ENCODE peak calls at places on chromosomes 13 and 19, in five cellular contexts. One of them, this sample, is unnamed.

GRCh38 chr13:31201341-31202024 is 1.7 kb downstream of the B3GLCT start:
- DNase-seq in AG10803: peak; percentile 62
- DNase-seq in iPS-NIHi11: no peak
- DNase-seq in AG04449: no peak
- DNase-seq in GM13976: no peak
- DNase-seq in this sample: no peak

GRCh38 chr19:15015946-15016542 is 33.2 kb upstream of the CASP14 start:
- DNase-seq in GM13976: no peak
- DNase-seq in AG10803: no peak
- DNase-seq in iPS-NIHi11: peak; percentile 38
- DNase-seq in AG04449: no peak
- DNase-seq in this sample: no peak

GRCh38 chr13:49683489-49683888 is 7.8 kb downstream of the EBPL start:
- DNase-seq in iPS-NIHi11: no peak
- DNase-seq in AG04449: no peak
- DNase-seq in GM13976: peak; percentile 36
- DNase-seq in AG10803: no peak
- DNase-seq in this sample: no peak

GRCh38 chr13:109816979-109817275 is 30.5 kb upstream of the IRS2 start:
- DNase-seq in AG04449: no peak
- DNase-seq in AG10803: peak; percentile 67
- DNase-seq in GM13976: no peak
- DNase-seq in iPS-NIHi11: no peak
- DNase-seq in this sample: no peak

GRCh38 chr13:35164324-35164932 is 222.4 kb downstream of the NBEA start:
- DNase-seq in AG04449: no peak
- DNase-seq in AG10803: peak; percentile 47
- DNase-seq in iPS-NIHi11: peak; percentile 36
- DNase-seq in GM13976: peak; percentile 8
- DNase-seq in this sample: no peak

GRCh38 chr19:30153326-30154210 is 211.5 kb downstream of the URI1 start:
- DNase-seq in AG04449: no peak
- DNase-seq in AG10803: no peak
- DNase-seq in GM13976: peak; percentile 75
- DNase-seq in iPS-NIHi11: no peak
- DNase-seq in this sample: no peak

GRCh38 chr13:24232037-24232436 is 71.5 kb downstream of the SPATA13 start:
- DNase-seq in AG04449: no peak
- DNase-seq in iPS-NIHi11: no peak
- DNase-seq in GM13976: no peak
- DNase-seq in AG10803: no peak
- DNase-seq in this sample: no peak

GRCh38 chr19:41447732-41448332 is 4.9 kb downstream of the ERICH4 start:
- DNase-seq in AG10803: no peak
- DNase-seq in iPS-NIHi11: no peak
- DNase-seq in GM13976: no peak
- DNase-seq in AG04449: no peak
- DNase-seq in this sample: no peak

GRCh38 chr19:19539738-19540703 is 2.0 kb downstream of the CILP2 start:
- DNase-seq in iPS-NIHi11: peak; percentile 92
- DNase-seq in AG04449: no peak
- DNase-seq in AG10803: peak; percentile 57
- DNase-seq in GM13976: peak; percentile 84
- DNase-seq in this sample: no peak

GRCh38 chr19:53868091-53868891 is 608 bp downstream of the MYADM start:
- DNase-seq in AG04449: no peak
- DNase-seq in AG10803: peak; percentile 72
- DNase-seq in GM13976: peak; percentile 56
- DNase-seq in iPS-NIHi11: peak; percentile 37
- DNase-seq in this sample: no peak

GRCh38 chr13:113731192-113732175 is 27.5 kb upstream of the TMEM255B start:
- DNase-seq in AG10803: no peak
- DNase-seq in AG04449: no peak
- DNase-seq in GM13976: no peak
- DNase-seq in iPS-NIHi11: no peak
- DNase-seq in this sample: no peak

GRCh38 chr13:102913924-102914628 is 68.2 kb downstream of the ERCC5 start:
- DNase-seq in AG10803: peak; percentile 51
- DNase-seq in GM13976: no peak
- DNase-seq in iPS-NIHi11: no peak
- DNase-seq in AG04449: no peak
- DNase-seq in this sample: no peak

GRCh38 chr13:32443111-32443510 is 15.2 kb upstream of the N4BP2L1 start:
- DNase-seq in GM13976: peak; percentile 68
- DNase-seq in AG10803: peak; percentile 19
- DNase-seq in iPS-NIHi11: no peak
- DNase-seq in AG04449: no peak
- DNase-seq in this sample: no peak

GRCh38 chr19:1084024-1084868 is 10.9 kb downstream of the POLR2E start:
- DNase-seq in AG04449: no peak
- DNase-seq in iPS-NIHi11: no peak
- DNase-seq in GM13976: no peak
- DNase-seq in AG10803: no peak
- DNase-seq in this sample: no peak

GRCh38 chr19:44767295-44768180 is 10.2 kb upstream of the CBLC start:
- DNase-seq in GM13976: no peak
- DNase-seq in AG04449: no peak
- DNase-seq in iPS-NIHi11: no peak
- DNase-seq in AG10803: no peak
- DNase-seq in this sample: no peak

GRCh38 chr13:40439928-40440327 is 226.5 kb downstream of the FOXO1 start:
- DNase-seq in iPS-NIHi11: no peak
- DNase-seq in AG10803: no peak
- DNase-seq in AG04449: no peak
- DNase-seq in GM13976: no peak
- DNase-seq in this sample: no peak

GRCh38 chr13:30107126-30107525 is 200.2 kb downstream of the KATNAL1 start:
- DNase-seq in AG04449: no peak
- DNase-seq in iPS-NIHi11: no peak
- DNase-seq in AG10803: no peak
- DNase-seq in GM13976: no peak
- DNase-seq in this sample: no peak

GRCh38 chr13:50780201-50781015 is 63.1 kb downstream of the DLEU7 start:
- DNase-seq in iPS-NIHi11: no peak
- DNase-seq in AG10803: no peak
- DNase-seq in AG04449: no peak
- DNase-seq in GM13976: no peak
- DNase-seq in this sample: no peak

GRCh38 chr19:45653634-45654033 is 14.4 kb upstream of the GIPR start:
- DNase-seq in iPS-NIHi11: no peak
- DNase-seq in AG04449: no peak
- DNase-seq in GM13976: no peak
- DNase-seq in AG10803: no peak
- DNase-seq in this sample: no peak

GRCh38 chr13:114230117-114230516 is 4.6 kb upstream of the CDC16 start:
- DNase-seq in GM13976: no peak
- DNase-seq in AG10803: peak; percentile 54
- DNase-seq in AG04449: no peak
- DNase-seq in iPS-NIHi11: peak; percentile 67
- DNase-seq in this sample: no peak

GRCh38 chr13:99577934-99578917 is 77.0 kb downstream of the TM9SF2 start:
- DNase-seq in AG04449: no peak
- DNase-seq in iPS-NIHi11: no peak
- DNase-seq in AG10803: peak; percentile 11
- DNase-seq in GM13976: no peak
- DNase-seq in this sample: no peak

GRCh38 chr13:26377038-26377437 is 123.1 kb downstream of the CDK8 start:
- DNase-seq in AG10803: peak; percentile 34
- DNase-seq in AG04449: no peak
- DNase-seq in GM13976: no peak
- DNase-seq in iPS-NIHi11: peak; percentile 38
- DNase-seq in this sample: no peak

GRCh38 chr13:113927661-113928581 is 46.0 kb downstream of the C13orf46 start:
- DNase-seq in iPS-NIHi11: no peak
- DNase-seq in AG04449: peak; percentile 99
- DNase-seq in AG10803: peak; percentile 100
- DNase-seq in GM13976: no peak
- DNase-seq in this sample: peak; percentile 99

GRCh38 chr19:4971424-4971793 is 2.5 kb downstream of the KDM4B start:
- DNase-seq in iPS-NIHi11: peak; percentile 75
- DNase-seq in AG04449: no peak
- DNase-seq in GM13976: peak; percentile 59
- DNase-seq in AG10803: no peak
- DNase-seq in this sample: no peak

GRCh38 chr13:32142956-32143375 is 111.4 kb downstream of the FRY start:
- DNase-seq in AG04449: no peak
- DNase-seq in AG10803: peak; percentile 90
- DNase-seq in GM13976: no peak
- DNase-seq in iPS-NIHi11: peak; percentile 47
- DNase-seq in this sample: peak; percentile 55

GRCh38 chr19:11324079-11324661 is 15.3 kb downstream of the RAB3D start:
- DNase-seq in iPS-NIHi11: peak; percentile 64
- DNase-seq in AG10803: peak; percentile 97
- DNase-seq in GM13976: peak; percentile 74
- DNase-seq in AG04449: peak; percentile 87
- DNase-seq in this sample: peak; percentile 92

This sample was measured in AG09309.